ENCODE peak calls at places on chromosomes 6 and 20, in four cellular contexts. R, D, Z and K are unnamed samples. For H3K4me1, the result is how much of the 10 kb centered on the place peaks cover.

GRCh38 chr6:7050911-7051779 is 56.6 kb upstream of the RREB1 start:
- DNase-seq in R (peak), D (no peak), Z (peak), K (peak)

GRCh38 chr20:17556842-17557674 is 12.8 kb upstream of the DSTN start:
- DNase-seq in R (peak), D (no peak), Z (no peak), K (no peak)

GRCh38 chr6:66949191-66949661 is 1242.2 kb upstream of the EYS start:
- DNase-seq in R (no peak), D (no peak), Z (no peak), K (no peak)

GRCh38 chr20:36271639-36272546 is 34.2 kb upstream of the DLGAP4 start:
- DNase-seq in R (no peak), D (no peak), Z (no peak), K (no peak)

GRCh38 chr6:8014947-8015346 is 49.2 kb downstream of the BLOC1S5 start:
- DNase-seq in R (no peak), D (no peak), Z (no peak), K (no peak)

GRCh38 chr6:41451039-41451438 is 95.1 kb upstream of the FOXP4 start:
- DNase-seq in R (no peak), D (no peak), Z (peak), K (no peak)

GRCh38 chr6:123904228-123904627 is 100.6 kb downstream of the NKAIN2 start:
- DNase-seq in R (no peak), D (no peak), Z (no peak), K (no peak)

GRCh38 chr20:50053790-50054547 is 59.0 kb downstream of the UBE2V1 start:
- DNase-seq in R (no peak), D (no peak), Z (no peak), K (no peak)

GRCh38 chr6:137025786-137026730 is 18.7 kb downstream of the IL20RA start:
- DNase-seq in R (peak), D (no peak), Z (no peak), K (no peak)

GRCh38 chr6:70901324-70901723 is 55.5 kb downstream of the B3GAT2 start:
- DNase-seq in R (no peak), D (no peak), Z (peak), K (no peak)

GRCh38 chr6:42281016-42281533 is 63.4 kb upstream of the MRPS10 start:
- DNase-seq in R (no peak), D (no peak), Z (no peak), K (no peak)

GRCh38 chr6:12798326-12798725 is 81.8 kb downstream of the PHACTR1 start:
- DNase-seq in R (no peak), D (no peak), Z (no peak), K (no peak)
- H3K27ac ChIP-seq in R (no peak), D (no peak), Z (no peak), K (no peak)

DNA sequence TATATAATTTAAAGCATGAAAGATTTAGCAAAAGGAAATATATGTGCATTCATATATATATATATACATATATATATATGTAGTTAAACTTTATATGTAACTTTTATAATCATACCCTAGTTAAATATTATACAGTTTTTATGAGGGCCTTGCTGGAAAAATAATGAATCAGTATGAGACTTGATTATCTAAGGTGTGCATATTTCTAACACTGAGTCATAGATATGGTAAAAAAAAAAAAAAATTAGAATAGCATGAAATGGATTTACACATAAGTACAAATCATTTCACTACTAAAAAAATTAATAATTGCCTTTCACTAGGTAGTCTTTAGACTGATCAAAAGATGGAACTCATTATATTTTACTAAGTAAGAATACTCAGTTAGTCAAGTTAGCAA is 51.3 kb upstream of the DST start:
- DNase-seq in R (no peak), D (no peak), Z (no peak), K (no peak)
- H3K4me1 ChIP-seq in R (under half), D (under half), Z (half or more), K (under half)

GRCh38 chr6:46422619-46423018 is 68.6 kb downstream of the RCAN2 start:
- DNase-seq in R (no peak), D (no peak), Z (no peak), K (no peak)

GRCh38 chr6:46421239-46421638 is 70.0 kb downstream of the RCAN2 start:
- DNase-seq in R (no peak), D (no peak), Z (no peak), K (no peak)

GRCh38 chr6:46419576-46420002 is 71.7 kb downstream of the RCAN2 start:
- DNase-seq in R (peak), D (no peak), Z (peak), K (no peak)

DNA sequence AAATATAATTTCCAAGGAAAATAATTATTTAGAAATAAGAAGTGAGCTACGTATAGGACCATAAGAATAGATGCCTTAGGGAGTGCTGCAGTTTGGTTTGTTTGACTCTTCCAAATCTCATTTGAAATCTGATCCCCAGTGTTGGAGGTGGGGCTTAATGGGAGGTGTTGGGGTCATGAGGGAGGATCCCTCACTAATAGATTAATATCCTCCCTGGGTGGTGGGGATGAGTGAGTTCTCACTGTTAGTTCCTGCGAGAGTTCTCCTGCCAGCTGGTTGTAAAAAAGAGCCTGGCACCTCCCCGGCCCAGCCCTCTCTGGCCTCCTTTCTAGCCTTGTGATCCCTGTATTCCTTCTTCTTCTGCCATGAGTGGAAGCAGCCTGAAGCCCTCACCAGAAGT is 69.3 kb downstream of the RCAN2 start:
- DNase-seq in R (no peak), D (no peak), Z (no peak), K (no peak)
- H3K27ac ChIP-seq in R (no peak), D (peak), Z (no peak), K (no peak)

DNA sequence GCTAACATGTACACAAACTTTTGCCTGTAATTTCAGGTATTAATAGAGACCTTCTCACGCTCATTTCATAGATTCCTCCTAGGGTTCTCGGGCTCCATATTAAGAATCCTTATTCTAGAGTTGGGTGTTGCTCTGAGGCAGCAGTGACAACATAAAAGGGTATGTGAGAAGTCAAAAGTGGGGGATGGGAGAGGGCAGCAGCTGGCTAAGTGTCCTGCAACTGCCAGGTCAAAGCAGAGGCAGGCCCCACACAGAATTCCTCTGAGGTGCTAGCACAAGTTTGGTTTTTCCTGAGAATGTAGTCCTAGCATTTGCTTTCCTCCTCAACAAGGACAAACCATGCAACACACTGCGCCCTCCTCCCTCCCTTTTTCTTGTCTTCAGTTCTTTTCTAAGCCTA is 4.6 kb downstream of the NSFL1C start:
- DNase-seq in R (no peak), D (no peak), Z (no peak), K (no peak)
- H3K4me1 ChIP-seq in R (under half), D (under half), Z (under half), K (under half)

DNA sequence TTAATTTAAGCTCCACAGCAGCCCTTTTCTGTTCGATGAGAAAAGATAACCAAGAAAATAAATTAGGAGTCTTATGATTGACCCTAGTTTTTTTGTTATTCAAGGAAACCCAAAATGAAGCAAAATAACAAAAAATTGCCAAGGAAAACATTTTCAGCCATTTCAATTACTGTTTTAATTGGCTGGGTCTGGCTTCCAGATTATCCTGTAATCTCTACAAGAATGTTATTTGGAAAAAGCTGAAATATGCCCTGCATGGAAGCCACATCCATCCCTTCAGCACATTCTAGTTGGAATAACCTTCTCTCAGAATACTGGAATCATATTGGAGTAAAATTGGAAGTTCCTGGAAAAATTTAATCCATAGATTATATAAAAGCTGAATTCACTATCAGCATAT is 191.1 kb upstream of the CCN2 start:
- DNase-seq in R (no peak), D (no peak), Z (no peak), K (no peak)
- H3K27ac ChIP-seq in R (no peak), D (peak), Z (no peak), K (no peak)

GRCh38 chr20:37526238-37526838 is 1.3 kb downstream of the BLCAP start:
- DNase-seq in R (peak), D (no peak), Z (no peak), K (no peak)

GRCh38 chr20:37525810-37526209 is 1.9 kb downstream of the BLCAP start:
- DNase-seq in R (no peak), D (no peak), Z (no peak), K (no peak)

GRCh38 chr20:37526839-37527637 is 638 bp downstream of the BLCAP start:
- DNase-seq in R (no peak), D (no peak), Z (peak), K (no peak)

GRCh38 chr20:37524221-37524700 is 3.2 kb downstream of the NNAT start:
- DNase-seq in R (no peak), D (no peak), Z (no peak), K (no peak)

DNA sequence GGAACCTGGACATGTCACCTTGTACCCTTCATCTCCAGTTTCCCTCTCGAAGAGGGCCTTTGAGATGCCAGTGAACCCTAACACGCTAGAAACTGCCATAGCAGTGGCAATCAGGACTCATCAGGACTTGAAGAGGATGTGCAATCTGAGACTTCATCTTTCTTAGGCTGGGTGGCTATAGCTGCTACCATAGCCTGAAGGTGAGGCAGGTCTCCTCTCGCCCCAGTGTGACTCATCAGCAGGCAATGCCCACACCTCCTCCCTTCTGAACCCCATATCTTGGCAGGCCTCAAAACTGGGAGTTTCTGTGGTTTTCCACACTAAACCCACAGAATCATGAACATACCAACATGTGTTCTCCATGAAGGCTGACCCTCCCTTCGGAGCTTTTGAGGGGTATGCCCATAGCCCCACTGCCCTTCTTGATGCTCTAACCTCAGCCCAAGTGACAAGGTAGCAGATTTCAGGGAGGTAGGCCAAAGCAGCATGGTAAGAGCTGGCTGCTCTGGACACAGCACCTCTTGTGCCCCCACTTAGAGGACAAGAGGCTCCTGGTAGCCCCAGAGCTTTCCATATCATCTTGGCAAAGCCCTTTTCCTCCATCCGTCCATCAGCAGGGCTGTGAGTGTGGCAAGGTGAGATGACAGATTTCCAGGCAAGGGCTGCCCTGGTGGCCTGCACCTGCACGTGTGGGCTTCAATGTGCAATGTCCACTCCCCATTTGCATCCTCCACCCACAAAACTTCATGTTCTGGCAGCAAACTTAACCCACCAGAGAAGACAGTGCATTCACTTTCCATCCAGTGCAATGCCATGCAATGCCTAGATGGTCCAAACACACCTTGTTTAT is 2.6 kb downstream of the BLCAP start:
- DNase-seq in R (peak), D (no peak), Z (no peak), K (no peak)
- H3K4me1 ChIP-seq in R (under half), D (under half), Z (under half), K (under half)

DNA sequence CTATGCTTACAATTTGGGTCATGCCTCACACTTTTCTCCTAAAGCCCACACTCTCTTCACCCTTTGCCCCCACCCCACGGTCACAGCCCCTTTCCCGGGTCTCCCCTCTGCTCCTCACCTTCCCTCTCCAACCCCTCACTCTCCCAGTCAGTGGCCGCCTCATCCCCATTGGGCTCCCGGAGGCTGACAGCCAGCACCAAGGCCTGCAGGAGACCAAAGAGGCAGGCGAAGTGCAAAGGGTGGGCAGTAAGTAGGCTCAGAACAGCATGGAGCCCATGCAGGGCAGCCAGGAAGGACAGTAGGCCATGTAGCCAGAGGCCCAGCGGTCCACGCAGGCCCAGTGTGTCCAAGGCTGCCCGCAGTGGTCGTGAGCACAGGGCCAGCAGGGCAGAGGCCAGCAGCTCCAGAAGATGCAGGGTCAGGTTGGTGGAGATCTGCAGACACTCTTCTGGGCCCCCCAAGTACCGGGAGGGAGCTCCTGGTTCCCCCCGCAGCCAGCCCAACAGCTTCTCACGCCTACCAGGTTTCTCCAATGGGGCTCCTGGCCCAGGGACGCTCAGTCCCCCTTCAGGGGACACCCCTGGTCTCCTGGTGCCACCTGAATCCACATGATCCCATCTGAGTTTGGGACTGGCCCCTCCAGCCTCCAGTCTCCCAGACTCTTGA is 1.5 kb downstream of the C6orf47 start:
- DNase-seq in R (no peak), D (no peak), Z (no peak), K (no peak)
- H3K27ac ChIP-seq in R (no peak), D (peak), Z (no peak), K (peak)

GRCh38 chr6:52503853-52504777 is 72.7 kb downstream of the TRAM2 start:
- DNase-seq in R (peak), D (peak), Z (peak), K (no peak)
- H3K4me1 ChIP-seq in R (under half), D (under half), Z (under half), K (under half)